ENCODE peak calls at places on chromosomes 1 and 21, in eight cellular contexts. M is globus pallidus; V is mammary epithelial cell; P is stimulated activated CD4-positive, alpha-beta T cell treated with anti-CD3 and anti-CD28 coated beads, TNF-alpha, amount 100 ng/mL, for 48 hours; G is neural progenitor cell; W is AML-193; Q is HT-29; N is RPMI8226. C is an unnamed sample.

GRCh38 chr1:44281987-44282703 is 68.9 kb downstream of the DMAP1 start:
- DNase-seq in W (no peak), N (no peak), P (no peak), G (no peak), M (no peak), Q (no peak), V (no peak), C (no peak)

GRCh38 chr21:42669069-42669468 is 15.6 kb downstream of the PDE9A start:
- DNase-seq in M (no peak), N (no peak), W (no peak), G (no peak), P (no peak), V (no peak), Q (no peak), C (no peak)

GRCh38 chr1:110433803-110434202 is 17.1 kb upstream of the PROK1 start:
- DNase-seq in M (peak), P (no peak), G (peak), W (peak), V (peak), N (peak), Q (peak), C (peak)

GRCh38 chr1:199612976-199613774 is 414.3 kb upstream of the NR5A2 start:
- DNase-seq in W (peak), V (peak), G (no peak), M (no peak), N (no peak), Q (no peak), P (no peak), C (peak)

GRCh38 chr1:103900005-103900404 is 150.3 kb downstream of the AMY1C start:
- DNase-seq in V (no peak), P (no peak), G (no peak), Q (no peak), M (no peak), N (peak), W (no peak), C (no peak)

GRCh38 chr1:147084273-147085096 is 87.8 kb downstream of the PRKAB2 start:
- DNase-seq in W (no peak), P (peak), N (peak), M (peak), Q (peak), V (peak), G (peak), C (peak)

GRCh38 chr21:43719748-43720538 is 1.0 kb downstream of the PDXK start:
- DNase-seq in G (peak), M (no peak), W (no peak), V (no peak), P (no peak), N (peak), Q (no peak), C (no peak)

GRCh38 chr1:35809156-35810095 is 1.6 kb downstream of the AGO4 start:
- DNase-seq in N (no peak), W (no peak), M (no peak), G (no peak), Q (peak), V (no peak), P (no peak), C (no peak)

GRCh38 chr1:246081856-246082668 is 425.0 kb downstream of the SMYD3 start:
- DNase-seq in V (no peak), W (no peak), P (no peak), G (no peak), Q (no peak), N (no peak), M (no peak), C (no peak)

GRCh38 chr1:204113900-204114299 is 37.9 kb downstream of the ETNK2 start:
- DNase-seq in M (no peak), G (no peak), N (no peak), V (peak), P (no peak), Q (no peak), W (no peak), C (no peak)

GRCh38 chr1:80244366-80244765 is 1237.8 kb upstream of the ADGRL4 start:
- DNase-seq in V (no peak), M (no peak), Q (no peak), G (no peak), P (no peak), W (no peak), N (no peak), C (no peak)

GRCh38 chr1:199687321-199687720 is 340.2 kb upstream of the NR5A2 start:
- DNase-seq in N (no peak), V (peak), Q (no peak), M (no peak), G (no peak), P (no peak), W (no peak), C (no peak)

GRCh38 chr1:110548381-110548780 is 29.4 kb upstream of the KCNA10 start:
- DNase-seq in P (no peak), M (no peak), N (peak), W (no peak), V (no peak), Q (peak), G (peak), C (peak)

GRCh38 chr1:59288046-59288445 is 8.8 kb upstream of the FGGY start:
- DNase-seq in N (no peak), W (no peak), P (no peak), M (no peak), V (no peak), G (no peak), Q (no peak), C (no peak)

GRCh38 chr1:28456078-28456477 is 49.8 kb upstream of the RCC1 start:
- DNase-seq in M (no peak), V (peak), W (no peak), G (no peak), N (no peak), Q (no peak), P (no peak), C (no peak)

GRCh38 chr1:169049258-169049936 is 57.1 kb upstream of the ATP1B1 start:
- DNase-seq in W (no peak), G (no peak), M (no peak), Q (no peak), P (peak), N (no peak), V (no peak), C (no peak)

GRCh38 chr1:243587823-243588560 is 262.1 kb downstream of the AKT3 start:
- DNase-seq in M (no peak), V (no peak), W (no peak), P (no peak), N (no peak), G (no peak), Q (no peak), C (no peak)

GRCh38 chr1:12711421-12712005 is 4.4 kb upstream of the AADACL3 start:
- DNase-seq in W (no peak), V (no peak), G (no peak), N (no peak), Q (no peak), P (no peak), M (no peak), C (no peak)

GRCh38 chr1:109161836-109162606 is 48.1 kb downstream of the ELAPOR1 start:
- DNase-seq in W (peak), P (peak), Q (no peak), M (peak), V (peak), N (peak), G (no peak), C (no peak)

GRCh38 chr1:116472431-116472961 is 98.3 kb downstream of the CD58 start:
- DNase-seq in M (peak), G (no peak), N (no peak), W (no peak), Q (no peak), P (no peak), V (no peak), C (no peak)

GRCh38 chr1:224162768-224163167 is 20.3 kb upstream of the DEGS1 start:
- DNase-seq in W (no peak), P (no peak), Q (no peak), V (no peak), N (no peak), M (no peak), G (no peak), C (no peak)

GRCh38 chr1:33272930-33273329 is 16.6 kb downstream of the ZNF362 start:
- DNase-seq in G (no peak), P (no peak), V (no peak), W (no peak), N (no peak), Q (no peak), M (no peak), C (no peak)

GRCh38 chr1:244730153-244730933 is 77.4 kb downstream of the DESI2 start:
- DNase-seq in V (peak), G (peak), Q (no peak), W (no peak), M (peak), P (peak), N (peak), C (peak)

GRCh38 chr1:211352985-211353515 is 26.4 kb downstream of the TRAF5 start:
- DNase-seq in G (peak), Q (peak), M (no peak), V (peak), P (peak), W (peak), N (peak), C (peak)

GRCh38 chr1:1794999-1795398 is 16.7 kb upstream of the NADK start:
- DNase-seq in M (no peak), Q (no peak), P (no peak), N (no peak), W (no peak), G (no peak), V (no peak), C (no peak)

GRCh38 chr1:31394628-31395193 is 18.3 kb upstream of the SERINC2 start:
- DNase-seq in M (peak), P (peak), N (peak), Q (peak), W (peak), V (peak), G (peak), C (peak)

GRCh38 chr1:248828845-248829244 is 3.1 kb upstream of the SH3BP5L start:
- DNase-seq in M (no peak), P (no peak), V (peak), Q (no peak), N (no peak), W (peak), G (no peak), C (no peak)

GRCh38 chr1:156901966-156902922 is 8.7 kb downstream of the PEAR1 start:
- DNase-seq in G (no peak), P (no peak), M (no peak), W (no peak), N (no peak), Q (no peak), V (no peak), C (no peak)

GRCh38 chr1:99662581-99663208 is 16.8 kb downstream of the PALMD start:
- DNase-seq in N (no peak), Q (no peak), P (no peak), W (no peak), V (peak), G (peak), M (peak), C (no peak)

GRCh38 chr1:180155202-180155682 is 573 bp downstream of the QSOX1 start:
- DNase-seq in N (no peak), G (peak), M (no peak), Q (peak), W (no peak), P (peak), V (no peak), C (peak)

GRCh38 chr1:45891087-45891486 is 87.7 kb downstream of the MAST2 start:
- DNase-seq in V (no peak), M (no peak), N (no peak), W (no peak), G (no peak), P (no peak), Q (no peak), C (no peak)

GRCh38 chr21:41601573-41602371 is 93.8 kb upstream of the TMPRSS2 start:
- DNase-seq in P (no peak), V (peak), Q (no peak), G (no peak), N (no peak), W (no peak), M (no peak), C (no peak)

GRCh38 chr1:2416403-2416802 is 4.0 kb upstream of the PEX10 start:
- DNase-seq in G (no peak), W (no peak), N (no peak), P (no peak), M (no peak), V (no peak), Q (peak), C (peak)

GRCh38 chr1:180501865-180502360 is 464 bp downstream of the ACBD6 start:
- DNase-seq in Q (peak), W (no peak), N (peak), M (no peak), P (no peak), G (no peak), V (peak), C (no peak)

GRCh38 chr1:200998323-200998722 is 25.2 kb downstream of the KIF21B start:
- DNase-seq in V (no peak), Q (no peak), M (no peak), W (no peak), P (no peak), N (no peak), G (no peak), C (no peak)

GRCh38 chr1:116912846-116913245 is 3.1 kb downstream of the PTGFRN start:
- DNase-seq in M (no peak), V (no peak), N (no peak), W (no peak), Q (no peak), P (no peak), G (no peak), C (no peak)

GRCh38 chr1:235317179-235317578 is 10.8 kb downstream of the ARID4B start:
- DNase-seq in N (no peak), M (no peak), Q (no peak), G (no peak), P (no peak), V (peak), W (no peak), C (no peak)

GRCh38 chr21:45256912-45257672 is 30.6 kb downstream of the POFUT2 start:
- DNase-seq in V (no peak), G (peak), M (no peak), N (no peak), Q (no peak), P (no peak), W (no peak), C (no peak)